ENCODE peak calls at places on chromosomes 6 and 20, in seven cellular contexts. One of them, this sample, is unnamed.

GRCh38 chr6:11357285-11357684 is 124.8 kb upstream of the NEDD9 start:
- DNase-seq in IMR-90: no peak
- DNase-seq in stimulated activated CD8-positive, alpha-beta memory T cell treated with anti-CD3 and anti-CD28 coated beads, Interleukin-15, amount 100 ng/mL, for 4 hours: no peak
- DNase-seq in T-helper 1 cell: no peak
- DNase-seq in NCI-H187 treated with DMSO at 0.1 percent for 48 hours: no peak
- DNase-seq in M059J: no peak
- DNase-seq in cerebellar nuclear complex: no peak
- DNase-seq in this sample: no peak

GRCh38 chr6:119544325-119545150 is 195.0 kb upstream of the MAN1A1 start:
- DNase-seq in IMR-90: peak
- DNase-seq in stimulated activated CD8-positive, alpha-beta memory T cell treated with anti-CD3 and anti-CD28 coated beads, Interleukin-15, amount 100 ng/mL, for 4 hours: no peak
- DNase-seq in T-helper 1 cell: no peak
- DNase-seq in NCI-H187 treated with DMSO at 0.1 percent for 48 hours: no peak
- DNase-seq in M059J: no peak
- DNase-seq in cerebellar nuclear complex: no peak
- DNase-seq in this sample: no peak

GRCh38 chr6:127516676-127517273 is 2.4 kb downstream of the MTCL3 start:
- DNase-seq in IMR-90: peak
- DNase-seq in stimulated activated CD8-positive, alpha-beta memory T cell treated with anti-CD3 and anti-CD28 coated beads, Interleukin-15, amount 100 ng/mL, for 4 hours: no peak
- DNase-seq in T-helper 1 cell: peak
- DNase-seq in NCI-H187 treated with DMSO at 0.1 percent for 48 hours: no peak
- DNase-seq in M059J: peak
- DNase-seq in cerebellar nuclear complex: no peak
- DNase-seq in this sample: no peak

GRCh38 chr6:7973603-7974002 is 63.0 kb upstream of the TXNDC5 start:
- DNase-seq in IMR-90: no peak
- DNase-seq in stimulated activated CD8-positive, alpha-beta memory T cell treated with anti-CD3 and anti-CD28 coated beads, Interleukin-15, amount 100 ng/mL, for 4 hours: no peak
- DNase-seq in T-helper 1 cell: no peak
- DNase-seq in NCI-H187 treated with DMSO at 0.1 percent for 48 hours: no peak
- DNase-seq in M059J: no peak
- DNase-seq in cerebellar nuclear complex: no peak
- DNase-seq in this sample: no peak

GRCh38 chr20:41138527-41139226 is 1.3 kb downstream of the PLCG1 start:
- DNase-seq in IMR-90: peak
- DNase-seq in stimulated activated CD8-positive, alpha-beta memory T cell treated with anti-CD3 and anti-CD28 coated beads, Interleukin-15, amount 100 ng/mL, for 4 hours: no peak
- DNase-seq in T-helper 1 cell: no peak
- DNase-seq in NCI-H187 treated with DMSO at 0.1 percent for 48 hours: no peak
- DNase-seq in M059J: peak
- DNase-seq in cerebellar nuclear complex: no peak
- DNase-seq in this sample: peak

GRCh38 chr6:112214749-112215269 is 39.6 kb downstream of the LAMA4 start:
- DNase-seq in IMR-90: peak
- DNase-seq in stimulated activated CD8-positive, alpha-beta memory T cell treated with anti-CD3 and anti-CD28 coated beads, Interleukin-15, amount 100 ng/mL, for 4 hours: no peak
- DNase-seq in T-helper 1 cell: no peak
- DNase-seq in NCI-H187 treated with DMSO at 0.1 percent for 48 hours: no peak
- DNase-seq in M059J: no peak
- DNase-seq in cerebellar nuclear complex: no peak
- DNase-seq in this sample: no peak

GRCh38 chr6:15507746-15508145 is 155.1 kb downstream of the DTNBP1 start:
- DNase-seq in IMR-90: no peak
- DNase-seq in stimulated activated CD8-positive, alpha-beta memory T cell treated with anti-CD3 and anti-CD28 coated beads, Interleukin-15, amount 100 ng/mL, for 4 hours: no peak
- DNase-seq in T-helper 1 cell: no peak
- DNase-seq in NCI-H187 treated with DMSO at 0.1 percent for 48 hours: no peak
- DNase-seq in M059J: peak
- DNase-seq in cerebellar nuclear complex: no peak
- DNase-seq in this sample: peak

GRCh38 chr6:29403801-29404200 is 8.4 kb downstream of the OR12D2 start:
- DNase-seq in IMR-90: no peak
- DNase-seq in stimulated activated CD8-positive, alpha-beta memory T cell treated with anti-CD3 and anti-CD28 coated beads, Interleukin-15, amount 100 ng/mL, for 4 hours: no peak
- DNase-seq in T-helper 1 cell: no peak
- DNase-seq in NCI-H187 treated with DMSO at 0.1 percent for 48 hours: no peak
- DNase-seq in M059J: no peak
- DNase-seq in cerebellar nuclear complex: no peak
- DNase-seq in this sample: no peak

GRCh38 chr20:19815553-19815991 is 57.5 kb downstream of the RIN2 start:
- DNase-seq in IMR-90: peak
- DNase-seq in stimulated activated CD8-positive, alpha-beta memory T cell treated with anti-CD3 and anti-CD28 coated beads, Interleukin-15, amount 100 ng/mL, for 4 hours: no peak
- DNase-seq in T-helper 1 cell: no peak
- DNase-seq in NCI-H187 treated with DMSO at 0.1 percent for 48 hours: no peak
- DNase-seq in M059J: peak
- DNase-seq in cerebellar nuclear complex: no peak
- DNase-seq in this sample: no peak

GRCh38 chr6:30005482-30005881 is 55.6 kb upstream of the POLR1H start:
- DNase-seq in IMR-90: peak
- DNase-seq in stimulated activated CD8-positive, alpha-beta memory T cell treated with anti-CD3 and anti-CD28 coated beads, Interleukin-15, amount 100 ng/mL, for 4 hours: no peak
- DNase-seq in T-helper 1 cell: no peak
- DNase-seq in NCI-H187 treated with DMSO at 0.1 percent for 48 hours: no peak
- DNase-seq in M059J: no peak
- DNase-seq in cerebellar nuclear complex: no peak
- DNase-seq in this sample: no peak

GRCh38 chr20:16459019-16459700 is 114.1 kb downstream of the KIF16B start:
- DNase-seq in IMR-90: peak
- DNase-seq in stimulated activated CD8-positive, alpha-beta memory T cell treated with anti-CD3 and anti-CD28 coated beads, Interleukin-15, amount 100 ng/mL, for 4 hours: no peak
- DNase-seq in T-helper 1 cell: no peak
- DNase-seq in NCI-H187 treated with DMSO at 0.1 percent for 48 hours: no peak
- DNase-seq in M059J: peak
- DNase-seq in cerebellar nuclear complex: no peak
- DNase-seq in this sample: no peak

GRCh38 chr6:2502096-2502997 is 248.4 kb downstream of the MYLK4 start:
- DNase-seq in IMR-90: no peak
- DNase-seq in stimulated activated CD8-positive, alpha-beta memory T cell treated with anti-CD3 and anti-CD28 coated beads, Interleukin-15, amount 100 ng/mL, for 4 hours: no peak
- DNase-seq in T-helper 1 cell: no peak
- DNase-seq in NCI-H187 treated with DMSO at 0.1 percent for 48 hours: no peak
- DNase-seq in M059J: no peak
- DNase-seq in cerebellar nuclear complex: no peak
- DNase-seq in this sample: no peak

GRCh38 chr6:158508450-158508849 is 51.4 kb upstream of the TMEM181 start:
- DNase-seq in IMR-90: no peak
- DNase-seq in stimulated activated CD8-positive, alpha-beta memory T cell treated with anti-CD3 and anti-CD28 coated beads, Interleukin-15, amount 100 ng/mL, for 4 hours: no peak
- DNase-seq in T-helper 1 cell: no peak
- DNase-seq in NCI-H187 treated with DMSO at 0.1 percent for 48 hours: no peak
- DNase-seq in M059J: no peak
- DNase-seq in cerebellar nuclear complex: no peak
- DNase-seq in this sample: no peak

GRCh38 chr6:40899684-40900155 is 139.3 kb downstream of the UNC5CL start:
- DNase-seq in IMR-90: no peak
- DNase-seq in stimulated activated CD8-positive, alpha-beta memory T cell treated with anti-CD3 and anti-CD28 coated beads, Interleukin-15, amount 100 ng/mL, for 4 hours: no peak
- DNase-seq in T-helper 1 cell: no peak
- DNase-seq in NCI-H187 treated with DMSO at 0.1 percent for 48 hours: no peak
- DNase-seq in M059J: no peak
- DNase-seq in cerebellar nuclear complex: no peak
- DNase-seq in this sample: no peak

GRCh38 chr20:50870572-50871161 is 60.6 kb downstream of the ADNP start:
- DNase-seq in IMR-90: peak
- DNase-seq in stimulated activated CD8-positive, alpha-beta memory T cell treated with anti-CD3 and anti-CD28 coated beads, Interleukin-15, amount 100 ng/mL, for 4 hours: no peak
- DNase-seq in T-helper 1 cell: no peak
- DNase-seq in NCI-H187 treated with DMSO at 0.1 percent for 48 hours: no peak
- DNase-seq in M059J: no peak
- DNase-seq in cerebellar nuclear complex: no peak
- DNase-seq in this sample: no peak

GRCh38 chr6:113630738-113631535 is 226.2 kb upstream of the MARCKS start:
- DNase-seq in IMR-90: peak
- DNase-seq in stimulated activated CD8-positive, alpha-beta memory T cell treated with anti-CD3 and anti-CD28 coated beads, Interleukin-15, amount 100 ng/mL, for 4 hours: no peak
- DNase-seq in T-helper 1 cell: no peak
- DNase-seq in NCI-H187 treated with DMSO at 0.1 percent for 48 hours: no peak
- DNase-seq in M059J: peak
- DNase-seq in cerebellar nuclear complex: no peak
- DNase-seq in this sample: no peak

GRCh38 chr6:113320653-113321052 is 536.5 kb upstream of the MARCKS start:
- DNase-seq in IMR-90: no peak
- DNase-seq in stimulated activated CD8-positive, alpha-beta memory T cell treated with anti-CD3 and anti-CD28 coated beads, Interleukin-15, amount 100 ng/mL, for 4 hours: no peak
- DNase-seq in T-helper 1 cell: no peak
- DNase-seq in NCI-H187 treated with DMSO at 0.1 percent for 48 hours: no peak
- DNase-seq in M059J: no peak
- DNase-seq in cerebellar nuclear complex: no peak
- DNase-seq in this sample: no peak

GRCh38 chr6:156589281-156589680 is 187.9 kb upstream of the ARID1B start:
- DNase-seq in IMR-90: peak
- DNase-seq in stimulated activated CD8-positive, alpha-beta memory T cell treated with anti-CD3 and anti-CD28 coated beads, Interleukin-15, amount 100 ng/mL, for 4 hours: no peak
- DNase-seq in T-helper 1 cell: no peak
- DNase-seq in NCI-H187 treated with DMSO at 0.1 percent for 48 hours: no peak
- DNase-seq in M059J: peak
- DNase-seq in cerebellar nuclear complex: no peak
- DNase-seq in this sample: no peak

GRCh38 chr6:37244430-37245310 is 12.9 kb upstream of the TBC1D22B start:
- DNase-seq in IMR-90: peak
- DNase-seq in stimulated activated CD8-positive, alpha-beta memory T cell treated with anti-CD3 and anti-CD28 coated beads, Interleukin-15, amount 100 ng/mL, for 4 hours: no peak
- DNase-seq in T-helper 1 cell: no peak
- DNase-seq in NCI-H187 treated with DMSO at 0.1 percent for 48 hours: peak
- DNase-seq in M059J: peak
- DNase-seq in cerebellar nuclear complex: no peak
- DNase-seq in this sample: peak

GRCh38 chr6:1916334-1916985 is 306.7 kb downstream of the FOXC1 start:
- DNase-seq in IMR-90: peak
- DNase-seq in stimulated activated CD8-positive, alpha-beta memory T cell treated with anti-CD3 and anti-CD28 coated beads, Interleukin-15, amount 100 ng/mL, for 4 hours: no peak
- DNase-seq in T-helper 1 cell: no peak
- DNase-seq in NCI-H187 treated with DMSO at 0.1 percent for 48 hours: no peak
- DNase-seq in M059J: peak
- DNase-seq in cerebellar nuclear complex: no peak
- DNase-seq in this sample: no peak

GRCh38 chr20:34515484-34516037 is 661 bp upstream of the DYNLRB1 start:
- DNase-seq in IMR-90: peak
- DNase-seq in stimulated activated CD8-positive, alpha-beta memory T cell treated with anti-CD3 and anti-CD28 coated beads, Interleukin-15, amount 100 ng/mL, for 4 hours: peak
- DNase-seq in T-helper 1 cell: peak
- DNase-seq in NCI-H187 treated with DMSO at 0.1 percent for 48 hours: peak
- DNase-seq in M059J: peak
- DNase-seq in cerebellar nuclear complex: no peak
- DNase-seq in this sample: no peak

GRCh38 chr6:31180500-31180899 is 10.0 kb upstream of the POU5F1 start:
- DNase-seq in IMR-90: no peak
- DNase-seq in stimulated activated CD8-positive, alpha-beta memory T cell treated with anti-CD3 and anti-CD28 coated beads, Interleukin-15, amount 100 ng/mL, for 4 hours: no peak
- DNase-seq in T-helper 1 cell: peak
- DNase-seq in NCI-H187 treated with DMSO at 0.1 percent for 48 hours: no peak
- DNase-seq in M059J: peak
- DNase-seq in cerebellar nuclear complex: no peak
- DNase-seq in this sample: no peak

GRCh38 chr6:3848925-3849605 is at the start of gene FAM50B:
- DNase-seq in IMR-90: peak
- DNase-seq in stimulated activated CD8-positive, alpha-beta memory T cell treated with anti-CD3 and anti-CD28 coated beads, Interleukin-15, amount 100 ng/mL, for 4 hours: peak
- DNase-seq in T-helper 1 cell: peak
- DNase-seq in NCI-H187 treated with DMSO at 0.1 percent for 48 hours: no peak
- DNase-seq in M059J: peak
- DNase-seq in cerebellar nuclear complex: peak
- DNase-seq in this sample: peak

GRCh38 chr6:95545226-95545625 is 32.1 kb upstream of the MANEA start:
- DNase-seq in IMR-90: no peak
- DNase-seq in stimulated activated CD8-positive, alpha-beta memory T cell treated with anti-CD3 and anti-CD28 coated beads, Interleukin-15, amount 100 ng/mL, for 4 hours: no peak
- DNase-seq in T-helper 1 cell: no peak
- DNase-seq in NCI-H187 treated with DMSO at 0.1 percent for 48 hours: no peak
- DNase-seq in M059J: no peak
- DNase-seq in cerebellar nuclear complex: no peak
- DNase-seq in this sample: no peak

GRCh38 chr6:137095093-137095492 is 50.3 kb upstream of the IL20RA start:
- DNase-seq in IMR-90: no peak
- DNase-seq in stimulated activated CD8-positive, alpha-beta memory T cell treated with anti-CD3 and anti-CD28 coated beads, Interleukin-15, amount 100 ng/mL, for 4 hours: no peak
- DNase-seq in T-helper 1 cell: no peak
- DNase-seq in NCI-H187 treated with DMSO at 0.1 percent for 48 hours: no peak
- DNase-seq in M059J: no peak
- DNase-seq in cerebellar nuclear complex: no peak
- DNase-seq in this sample: no peak

GRCh38 chr6:145651988-145652387 is 83.3 kb downstream of the EPM2A start:
- DNase-seq in IMR-90: no peak
- DNase-seq in stimulated activated CD8-positive, alpha-beta memory T cell treated with anti-CD3 and anti-CD28 coated beads, Interleukin-15, amount 100 ng/mL, for 4 hours: no peak
- DNase-seq in T-helper 1 cell: no peak
- DNase-seq in NCI-H187 treated with DMSO at 0.1 percent for 48 hours: no peak
- DNase-seq in M059J: no peak
- DNase-seq in cerebellar nuclear complex: no peak
- DNase-seq in this sample: no peak

GRCh38 chr6:42113929-42114636 is 28.3 kb downstream of the C6orf132 start:
- DNase-seq in IMR-90: peak
- DNase-seq in stimulated activated CD8-positive, alpha-beta memory T cell treated with anti-CD3 and anti-CD28 coated beads, Interleukin-15, amount 100 ng/mL, for 4 hours: no peak
- DNase-seq in T-helper 1 cell: no peak
- DNase-seq in NCI-H187 treated with DMSO at 0.1 percent for 48 hours: no peak
- DNase-seq in M059J: peak
- DNase-seq in cerebellar nuclear complex: no peak
- DNase-seq in this sample: no peak

GRCh38 chr6:32627831-32628230 is 9.4 kb upstream of the HLA-DQA1 start:
- DNase-seq in IMR-90: peak
- DNase-seq in stimulated activated CD8-positive, alpha-beta memory T cell treated with anti-CD3 and anti-CD28 coated beads, Interleukin-15, amount 100 ng/mL, for 4 hours: no peak
- DNase-seq in T-helper 1 cell: peak
- DNase-seq in NCI-H187 treated with DMSO at 0.1 percent for 48 hours: no peak
- DNase-seq in M059J: peak
- DNase-seq in cerebellar nuclear complex: no peak
- DNase-seq in this sample: no peak

GRCh38 chr20:36035720-36036119 is 67.3 kb downstream of the CNBD2 start:
- DNase-seq in IMR-90: no peak
- DNase-seq in stimulated activated CD8-positive, alpha-beta memory T cell treated with anti-CD3 and anti-CD28 coated beads, Interleukin-15, amount 100 ng/mL, for 4 hours: no peak
- DNase-seq in T-helper 1 cell: no peak
- DNase-seq in NCI-H187 treated with DMSO at 0.1 percent for 48 hours: no peak
- DNase-seq in M059J: peak
- DNase-seq in cerebellar nuclear complex: no peak
- DNase-seq in this sample: no peak

GRCh38 chr6:87742106-87742505 is 40.1 kb upstream of the AKIRIN2 start:
- DNase-seq in IMR-90: no peak
- DNase-seq in stimulated activated CD8-positive, alpha-beta memory T cell treated with anti-CD3 and anti-CD28 coated beads, Interleukin-15, amount 100 ng/mL, for 4 hours: no peak
- DNase-seq in T-helper 1 cell: peak
- DNase-seq in NCI-H187 treated with DMSO at 0.1 percent for 48 hours: no peak
- DNase-seq in M059J: peak
- DNase-seq in cerebellar nuclear complex: no peak
- DNase-seq in this sample: peak

GRCh38 chr6:64683682-64684081 is 1023.3 kb downstream of the EYS start:
- DNase-seq in IMR-90: peak
- DNase-seq in stimulated activated CD8-positive, alpha-beta memory T cell treated with anti-CD3 and anti-CD28 coated beads, Interleukin-15, amount 100 ng/mL, for 4 hours: no peak
- DNase-seq in T-helper 1 cell: no peak
- DNase-seq in NCI-H187 treated with DMSO at 0.1 percent for 48 hours: no peak
- DNase-seq in M059J: peak
- DNase-seq in cerebellar nuclear complex: no peak
- DNase-seq in this sample: no peak

GRCh38 chr20:20373046-20373706 is 5.3 kb downstream of the INSM1 start:
- DNase-seq in IMR-90: peak
- DNase-seq in stimulated activated CD8-positive, alpha-beta memory T cell treated with anti-CD3 and anti-CD28 coated beads, Interleukin-15, amount 100 ng/mL, for 4 hours: no peak
- DNase-seq in T-helper 1 cell: no peak
- DNase-seq in NCI-H187 treated with DMSO at 0.1 percent for 48 hours: no peak
- DNase-seq in M059J: peak
- DNase-seq in cerebellar nuclear complex: no peak
- DNase-seq in this sample: no peak

This sample was measured in cardiac septum.